ENCODE peak calls at places on chromosomes 12 and 14, in five cellular contexts. One of them, this sample, is unnamed.

GRCh38 chr14:71586131-71586893 is 345.9 kb upstream of the RGS6 start:
- DNase-seq in testis: peak
- DNase-seq in left ventricle myocardium inferior: no peak
- DNase-seq in foreskin fibroblast: peak
- DNase-seq in astrocyte of the spinal cord: peak
- DNase-seq in this sample: no peak

GRCh38 chr12:50112456-50113218 is 601 bp downstream of the COX14 start:
- DNase-seq in foreskin fibroblast: peak
- DNase-seq in left ventricle myocardium inferior: no peak
- DNase-seq in testis: peak
- DNase-seq in astrocyte of the spinal cord: no peak
- DNase-seq in this sample: no peak

GRCh38 chr14:72808564-72808963 is 85.3 kb downstream of the DPF3 start:
- DNase-seq in testis: no peak
- DNase-seq in astrocyte of the spinal cord: peak
- DNase-seq in foreskin fibroblast: peak
- DNase-seq in left ventricle myocardium inferior: no peak
- DNase-seq in this sample: no peak

GRCh38 chr12:121089031-121089812 is 43.5 kb upstream of the P2RX7 start:
- DNase-seq in left ventricle myocardium inferior: no peak
- DNase-seq in foreskin fibroblast: no peak
- DNase-seq in astrocyte of the spinal cord: no peak
- DNase-seq in testis: no peak
- DNase-seq in this sample: no peak

GRCh38 chr12:64173456-64173855 is 48.6 kb downstream of the KICS2 start:
- DNase-seq in astrocyte of the spinal cord: no peak
- DNase-seq in left ventricle myocardium inferior: no peak
- DNase-seq in foreskin fibroblast: peak
- DNase-seq in testis: no peak
- DNase-seq in this sample: no peak

GRCh38 chr14:31441273-31442110 is 15.8 kb downstream of the DTD2 start:
- DNase-seq in testis: no peak
- DNase-seq in foreskin fibroblast: peak
- DNase-seq in left ventricle myocardium inferior: no peak
- DNase-seq in astrocyte of the spinal cord: peak
- DNase-seq in this sample: no peak

GRCh38 chr12:100824476-100824875 is 29.9 kb downstream of the ANO4 start:
- DNase-seq in left ventricle myocardium inferior: no peak
- DNase-seq in foreskin fibroblast: no peak
- DNase-seq in testis: no peak
- DNase-seq in astrocyte of the spinal cord: no peak
- DNase-seq in this sample: no peak

GRCh38 chr12:82366182-82366581 is 7.9 kb downstream of the METTL25 start:
- DNase-seq in testis: no peak
- DNase-seq in left ventricle myocardium inferior: no peak
- DNase-seq in foreskin fibroblast: peak
- DNase-seq in astrocyte of the spinal cord: no peak
- DNase-seq in this sample: no peak

GRCh38 chr12:119668315-119668651 is 350 bp downstream of the PRKAB1 start:
- DNase-seq in testis: no peak
- DNase-seq in foreskin fibroblast: peak
- DNase-seq in astrocyte of the spinal cord: no peak
- DNase-seq in left ventricle myocardium inferior: no peak
- DNase-seq in this sample: no peak

GRCh38 chr14:23478109-23478698 is 8.7 kb downstream of the NGDN start:
- DNase-seq in foreskin fibroblast: peak
- DNase-seq in testis: peak
- DNase-seq in astrocyte of the spinal cord: peak
- DNase-seq in left ventricle myocardium inferior: peak
- DNase-seq in this sample: peak

GRCh38 chr14:74637184-74637562 is 25.1 kb upstream of the LTBP2 start:
- DNase-seq in astrocyte of the spinal cord: no peak
- DNase-seq in foreskin fibroblast: no peak
- DNase-seq in testis: no peak
- DNase-seq in left ventricle myocardium inferior: no peak
- DNase-seq in this sample: no peak

GRCh38 chr14:94994245-94994644 is 163.1 kb downstream of the DICER1 start:
- DNase-seq in left ventricle myocardium inferior: no peak
- DNase-seq in foreskin fibroblast: no peak
- DNase-seq in testis: no peak
- DNase-seq in astrocyte of the spinal cord: no peak
- DNase-seq in this sample: no peak

GRCh38 chr14:104168603-104169002 is 30.2 kb downstream of the KIF26A start:
- DNase-seq in testis: no peak
- DNase-seq in left ventricle myocardium inferior: no peak
- DNase-seq in foreskin fibroblast: no peak
- DNase-seq in astrocyte of the spinal cord: no peak
- DNase-seq in this sample: no peak

GRCh38 chr12:83197483-83197914 is 510.8 kb downstream of the TMTC2 start:
- DNase-seq in foreskin fibroblast: no peak
- DNase-seq in astrocyte of the spinal cord: no peak
- DNase-seq in testis: no peak
- DNase-seq in left ventricle myocardium inferior: no peak
- DNase-seq in this sample: no peak

GRCh38 chr12:131129839-131130238 is 176.1 kb downstream of the ADGRD1 start:
- DNase-seq in left ventricle myocardium inferior: no peak
- DNase-seq in testis: no peak
- DNase-seq in foreskin fibroblast: peak
- DNase-seq in astrocyte of the spinal cord: no peak
- DNase-seq in this sample: peak

GRCh38 chr12:132275631-132276030 is 53.8 kb downstream of the GALNT9 start:
- DNase-seq in testis: no peak
- DNase-seq in left ventricle myocardium inferior: no peak
- DNase-seq in foreskin fibroblast: no peak
- DNase-seq in astrocyte of the spinal cord: no peak
- DNase-seq in this sample: no peak

GRCh38 chr12:132276720-132277373 is 52.5 kb downstream of the GALNT9 start:
- DNase-seq in left ventricle myocardium inferior: no peak
- DNase-seq in astrocyte of the spinal cord: no peak
- DNase-seq in foreskin fibroblast: no peak
- DNase-seq in testis: no peak
- DNase-seq in this sample: no peak

GRCh38 chr12:132276066-132276719 is 53.2 kb downstream of the GALNT9 start:
- DNase-seq in astrocyte of the spinal cord: no peak
- DNase-seq in left ventricle myocardium inferior: no peak
- DNase-seq in foreskin fibroblast: no peak
- DNase-seq in testis: no peak
- DNase-seq in this sample: no peak

GRCh38 chr12:132273992-132274334 is 55.4 kb downstream of the GALNT9 start:
- DNase-seq in astrocyte of the spinal cord: no peak
- DNase-seq in left ventricle myocardium inferior: no peak
- DNase-seq in foreskin fibroblast: no peak
- DNase-seq in testis: no peak
- DNase-seq in this sample: peak

DNA sequence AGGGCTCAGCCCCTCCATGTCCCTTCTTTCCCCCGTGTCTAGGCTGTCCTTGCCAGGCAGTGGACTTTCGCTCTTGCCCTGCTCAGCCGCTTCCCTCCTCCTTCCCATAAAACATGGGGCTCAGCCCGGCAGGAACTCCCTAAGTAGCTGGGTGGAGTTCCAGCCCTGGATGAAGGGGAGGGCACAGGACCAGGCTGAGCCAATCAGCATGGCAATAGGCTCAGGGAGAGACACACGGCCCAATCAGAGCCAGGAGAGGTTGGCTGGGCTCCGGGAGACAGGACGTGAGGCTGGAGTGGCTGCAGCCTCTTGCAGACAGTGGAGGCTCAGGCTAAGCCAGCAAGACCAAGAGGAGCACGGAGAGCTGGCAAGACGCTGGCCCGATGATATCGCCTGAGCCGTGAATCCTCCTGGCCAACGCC is 54.3 kb downstream of the GALNT9 start:
- DNase-seq in astrocyte of the spinal cord: no peak
- DNase-seq in left ventricle myocardium inferior: no peak
- DNase-seq in testis: no peak
- DNase-seq in foreskin fibroblast: peak
- DNase-seq in this sample: peak
- H3K4me3 ChIP-seq in astrocyte of the spinal cord: no peak
- H3K4me3 ChIP-seq in left ventricle myocardium inferior: no peak
- H3K4me3 ChIP-seq in testis: no peak
- H3K4me3 ChIP-seq in foreskin fibroblast: no peak
- H3K4me3 ChIP-seq in this sample: no peak

GRCh38 chr14:60722836-60723217 is 1.3 kb downstream of the SIX4 start:
- DNase-seq in astrocyte of the spinal cord: peak
- DNase-seq in testis: no peak
- DNase-seq in left ventricle myocardium inferior: no peak
- DNase-seq in foreskin fibroblast: peak
- DNase-seq in this sample: no peak

GRCh38 chr14:60720962-60721330 is 3.2 kb downstream of the SIX4 start:
- DNase-seq in astrocyte of the spinal cord: no peak
- DNase-seq in testis: no peak
- DNase-seq in foreskin fibroblast: no peak
- DNase-seq in left ventricle myocardium inferior: no peak
- DNase-seq in this sample: no peak

GRCh38 chr14:60722163-60722835 is 1.9 kb downstream of the SIX4 start:
- DNase-seq in testis: peak
- DNase-seq in foreskin fibroblast: peak
- DNase-seq in left ventricle myocardium inferior: no peak
- DNase-seq in astrocyte of the spinal cord: peak
- DNase-seq in this sample: peak

GRCh38 chr14:60721331-60722162 is 2.6 kb downstream of the SIX4 start:
- DNase-seq in testis: peak
- DNase-seq in astrocyte of the spinal cord: peak
- DNase-seq in foreskin fibroblast: peak
- DNase-seq in left ventricle myocardium inferior: no peak
- DNase-seq in this sample: peak

DNA sequence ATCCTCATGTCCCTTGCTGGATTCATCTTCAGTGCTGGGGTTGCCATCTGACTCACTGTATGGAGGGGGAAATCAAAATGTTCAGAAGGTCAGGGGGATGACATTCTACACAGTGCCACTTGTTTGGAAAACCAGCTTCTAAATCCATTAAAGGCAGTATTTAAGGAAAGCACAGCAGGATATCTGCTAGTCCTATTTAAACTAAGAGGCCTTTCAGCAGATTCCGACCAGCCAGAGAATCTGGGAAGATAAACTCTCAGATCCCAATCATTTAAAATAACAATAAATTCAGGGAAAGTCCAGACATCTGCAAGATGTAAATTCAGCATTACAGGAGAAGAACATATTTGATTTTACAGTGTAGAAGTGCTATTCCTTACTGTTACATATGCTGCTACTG is 3.8 kb downstream of the SIX4 start:
- DNase-seq in astrocyte of the spinal cord: no peak
- DNase-seq in testis: no peak
- DNase-seq in foreskin fibroblast: peak
- DNase-seq in left ventricle myocardium inferior: no peak
- DNase-seq in this sample: no peak
- H3K4me3 ChIP-seq in astrocyte of the spinal cord: peak
- H3K4me3 ChIP-seq in testis: no peak
- H3K4me3 ChIP-seq in foreskin fibroblast: peak
- H3K4me3 ChIP-seq in left ventricle myocardium inferior: no peak
- H3K4me3 ChIP-seq in this sample: no peak

DNA sequence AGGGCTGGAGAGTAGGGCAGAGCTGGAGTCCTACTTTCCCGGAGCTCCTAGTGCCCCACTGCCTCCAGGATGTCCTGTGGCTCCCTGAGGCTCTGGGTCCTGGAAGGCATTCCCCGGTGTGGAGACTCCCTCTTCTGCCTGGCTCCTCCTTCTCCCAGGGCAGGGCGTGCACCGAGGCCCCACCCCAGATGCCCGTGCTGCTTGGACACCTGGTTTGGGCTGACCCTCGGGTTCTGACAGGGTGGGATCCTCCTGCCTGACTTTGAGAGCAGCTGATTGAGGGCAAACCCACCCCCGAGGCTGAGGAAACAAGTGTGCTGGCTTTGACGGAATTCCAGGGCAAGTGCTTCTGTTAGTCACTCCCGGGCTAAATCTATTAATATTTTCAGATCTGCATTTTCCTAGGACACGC is 15.4 kb downstream of the TEAD4 start:
- DNase-seq in testis: no peak
- DNase-seq in foreskin fibroblast: peak
- DNase-seq in left ventricle myocardium inferior: no peak
- DNase-seq in astrocyte of the spinal cord: peak
- DNase-seq in this sample: no peak
- H3K4me3 ChIP-seq in testis: no peak
- H3K4me3 ChIP-seq in foreskin fibroblast: no peak
- H3K4me3 ChIP-seq in left ventricle myocardium inferior: peak
- H3K4me3 ChIP-seq in astrocyte of the spinal cord: no peak
- H3K4me3 ChIP-seq in this sample: no peak

GRCh38 chr12:11773889-11774677 is 124.6 kb downstream of the ETV6 start:
- DNase-seq in left ventricle myocardium inferior: no peak
- DNase-seq in astrocyte of the spinal cord: no peak
- DNase-seq in foreskin fibroblast: no peak
- DNase-seq in testis: no peak
- DNase-seq in this sample: peak
- H3K4me3 ChIP-seq in left ventricle myocardium inferior: no peak
- H3K4me3 ChIP-seq in astrocyte of the spinal cord: no peak
- H3K4me3 ChIP-seq in foreskin fibroblast: no peak
- H3K4me3 ChIP-seq in testis: no peak
- H3K4me3 ChIP-seq in this sample: no peak

GRCh38 chr12:116483959-116484699 is 75.1 kb upstream of the MAP1LC3B2 start:
- DNase-seq in foreskin fibroblast: peak
- DNase-seq in left ventricle myocardium inferior: peak
- DNase-seq in testis: peak
- DNase-seq in astrocyte of the spinal cord: no peak
- DNase-seq in this sample: no peak
- H3K4me3 ChIP-seq in foreskin fibroblast: no peak
- H3K4me3 ChIP-seq in left ventricle myocardium inferior: no peak
- H3K4me3 ChIP-seq in testis: no peak
- H3K4me3 ChIP-seq in astrocyte of the spinal cord: no peak
- H3K4me3 ChIP-seq in this sample: no peak

GRCh38 chr14:47935332-47935731 is 259.9 kb upstream of the MDGA2 start:
- DNase-seq in left ventricle myocardium inferior: no peak
- DNase-seq in astrocyte of the spinal cord: no peak
- DNase-seq in foreskin fibroblast: no peak
- DNase-seq in testis: no peak
- DNase-seq in this sample: no peak

DNA sequence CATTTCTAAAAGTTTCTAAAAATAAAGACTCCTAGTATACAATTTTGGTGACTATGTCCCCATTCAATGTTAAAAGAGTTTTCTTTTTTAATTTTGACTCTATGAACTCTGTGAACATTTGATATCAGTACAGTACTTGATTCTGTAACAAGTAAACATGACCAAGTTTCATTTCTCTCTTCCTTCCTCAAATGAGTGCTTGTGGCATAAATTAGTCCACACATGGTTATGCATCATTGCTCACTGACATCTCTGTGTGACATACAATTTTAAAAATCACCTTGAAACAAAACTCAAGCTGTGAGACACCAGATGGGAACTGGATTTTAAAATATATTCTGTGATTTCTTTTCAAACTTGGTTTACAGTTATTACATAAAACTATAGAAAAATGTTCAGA is 253.9 kb upstream of the MDGA2 start:
- DNase-seq in foreskin fibroblast: no peak
- DNase-seq in left ventricle myocardium inferior: no peak
- DNase-seq in testis: no peak
- DNase-seq in astrocyte of the spinal cord: no peak
- DNase-seq in this sample: no peak
- H3K4me3 ChIP-seq in foreskin fibroblast: no peak
- H3K4me3 ChIP-seq in left ventricle myocardium inferior: no peak
- H3K4me3 ChIP-seq in testis: no peak
- H3K4me3 ChIP-seq in astrocyte of the spinal cord: no peak
- H3K4me3 ChIP-seq in this sample: no peak

GRCh38 chr14:56964885-56965284 is 154.6 kb upstream of the OTX2 start:
- DNase-seq in astrocyte of the spinal cord: no peak
- DNase-seq in testis: no peak
- DNase-seq in foreskin fibroblast: no peak
- DNase-seq in left ventricle myocardium inferior: no peak
- DNase-seq in this sample: no peak
- H3K4me3 ChIP-seq in astrocyte of the spinal cord: no peak
- H3K4me3 ChIP-seq in testis: no peak
- H3K4me3 ChIP-seq in foreskin fibroblast: no peak
- H3K4me3 ChIP-seq in left ventricle myocardium inferior: no peak
- H3K4me3 ChIP-seq in this sample: no peak

This sample was measured in left lung.